ENCODE peak calls at places on chromosomes 13 and 19, in seven cellular contexts. L is GM23338; H is naive thymus-derived CD8-positive, alpha-beta T cell; A is ACHN; R is substantia nigra; G is amygdala; I is fibroblast of gingiva. M is an unnamed sample.

GRCh38 chr13:24323036-24323738 is 13.8 kb downstream of the C1QTNF9 start:
- DNase-seq in L (no peak), H (no peak), A (no peak), R (no peak), G (no peak), I (no peak), M (no peak)

GRCh38 chr19:2477141-2477710 is 1.3 kb downstream of the GADD45B start:
- DNase-seq in L (no peak), H (no peak), A (peak), R (peak), G (no peak), I (no peak), M (no peak)

GRCh38 chr13:81326913-81327312 is 986.0 kb upstream of the SPRY2 start:
- DNase-seq in L (no peak), H (no peak), A (no peak), R (no peak), G (no peak), I (no peak), M (no peak)

GRCh38 chr19:8308891-8309291 is 733 bp upstream of the CD320 start:
- DNase-seq in L (no peak), H (no peak), A (no peak), R (no peak), G (no peak), I (no peak), M (no peak)

GRCh38 chr19:48424694-48425219 is 21.0 kb upstream of the GRWD1 start:
- DNase-seq in L (peak), H (no peak), A (peak), R (peak), G (no peak), I (no peak), M (no peak)

GRCh38 chr19:33463194-33463593 is 58.4 kb downstream of the PEPD start:
- DNase-seq in L (no peak), H (no peak), A (no peak), R (peak), G (no peak), I (no peak), M (no peak)

GRCh38 chr13:110047511-110047910 is 259.4 kb downstream of the COL4A1 start:
- DNase-seq in L (no peak), H (no peak), A (no peak), R (no peak), G (no peak), I (peak), M (peak)

GRCh38 chr19:49343127-49343526 is 7.9 kb downstream of the CD37 start:
- DNase-seq in L (no peak), H (no peak), A (no peak), R (no peak), G (no peak), I (no peak), M (no peak)

GRCh38 chr13:30985637-30986205 is 53.3 kb downstream of the TEX26 start:
- DNase-seq in L (no peak), H (no peak), A (no peak), R (no peak), G (no peak), I (no peak), M (peak)

GRCh38 chr13:41833201-41833600 is 127.7 kb downstream of the VWA8 start:
- DNase-seq in L (no peak), H (no peak), A (no peak), R (no peak), G (no peak), I (no peak), M (no peak)

GRCh38 chr13:24076124-24076523 is 84.4 kb upstream of the SPATA13 start:
- DNase-seq in L (no peak), H (no peak), A (peak), R (no peak), G (no peak), I (peak), M (no peak)

GRCh38 chr13:42544246-42544915 is 29.6 kb upstream of the TNFSF11 start:
- DNase-seq in L (no peak), H (no peak), A (no peak), R (no peak), G (no peak), I (peak), M (no peak)

GRCh38 chr19:5695649-5696195 is 5.6 kb downstream of the RPL36 start:
- DNase-seq in L (peak), H (no peak), A (no peak), R (no peak), G (no peak), I (no peak), M (no peak)

GRCh38 chr13:50514249-50514648 is 329.2 kb downstream of the DLEU7 start:
- DNase-seq in L (no peak), H (no peak), A (no peak), R (no peak), G (no peak), I (no peak), M (no peak)

GRCh38 chr13:85828094-85828684 is 29.0 kb upstream of the SLITRK6 start:
- DNase-seq in L (peak), H (no peak), A (peak), R (no peak), G (no peak), I (peak), M (no peak)

GRCh38 chr19:39969266-39969665 is 1.7 kb upstream of the PSMC4 start:
- DNase-seq in L (no peak), H (no peak), A (no peak), R (no peak), G (no peak), I (peak), M (no peak)

GRCh38 chr13:82636119-82636518 is 1246.2 kb downstream of the SLITRK1 start:
- DNase-seq in L (no peak), H (no peak), A (no peak), R (no peak), G (no peak), I (peak), M (no peak)

GRCh38 chr13:113152894-113153809 is 5.3 kb upstream of the PROZ start:
- DNase-seq in L (peak), H (no peak), A (no peak), R (peak), G (peak), I (peak), M (no peak)

GRCh38 chr19:48169585-48169973 is 565 bp downstream of the LIG1 start:
- DNase-seq in L (peak), H (peak), A (peak), R (peak), G (no peak), I (peak), M (no peak)

GRCh38 chr13:63198076-63198475 is 1782.4 kb upstream of the PCDH20 start:
- DNase-seq in L (no peak), H (no peak), A (no peak), R (no peak), G (no peak), I (peak), M (peak)

GRCh38 chr13:99379856-99380255 is 72.7 kb upstream of the GPR183 start:
- DNase-seq in L (no peak), H (no peak), A (no peak), R (no peak), G (no peak), I (no peak), M (no peak)